ENCODE peak calls at places on chromosomes 12 and 14, in four cellular contexts. L is HepG2, S is K562, W is HCT116. P is an unnamed sample.

GRCh38 chr12:26668230-26668629 is 164.8 kb downstream of the ITPR2 start:
- DNase-seq in L (no peak), S (no peak), W (no peak), P (no peak)

GRCh38 chr14:65413739-65414045 is 1.2 kb downstream of the FUT8 start:
- DNase-seq in L (no peak), S (no peak), W (no peak), P (no peak)

GRCh38 chr12:92196368-92196767 is 50.7 kb upstream of the BTG1 start:
- DNase-seq in L (no peak), S (no peak), W (no peak), P (no peak)

GRCh38 chr12:54222609-54223008 is 33.8 kb upstream of the SMUG1 start:
- DNase-seq in L (no peak), S (no peak), W (no peak), P (no peak)

GRCh38 chr12:95733156-95733825 is 57.3 kb downstream of the NTN4 start:
- DNase-seq in L (no peak), S (no peak), W (no peak), P (no peak)

GRCh38 chr14:24366664-24367505 is 1.1 kb upstream of the NFATC4 start:
- DNase-seq in L (peak; percentile 92), S (peak; percentile 66), W (peak; percentile 97), P (no peak)

GRCh38 chr14:34457186-34457585 is 4.9 kb downstream of the SPTSSA start:
- DNase-seq in L (no peak), S (no peak), W (no peak), P (no peak)

GRCh38 chr12:77925536-77926108 is 94.9 kb downstream of the NAV3 start:
- DNase-seq in L (peak; percentile 78), S (peak; percentile 9), W (peak; percentile 95), P (peak; percentile 89)

GRCh38 chr14:87073880-87074570 is 919.0 kb downstream of the GALC start:
- DNase-seq in L (no peak), S (no peak), W (no peak), P (no peak)

GRCh38 chr14:69395929-69396328 is 2.2 kb downstream of the ERH start:
- DNase-seq in L (no peak), S (no peak), W (no peak), P (no peak)

GRCh38 chr14:47596860-47597259 is 78.5 kb downstream of the MDGA2 start:
- DNase-seq in L (no peak), S (no peak), W (no peak), P (no peak)

DNA sequence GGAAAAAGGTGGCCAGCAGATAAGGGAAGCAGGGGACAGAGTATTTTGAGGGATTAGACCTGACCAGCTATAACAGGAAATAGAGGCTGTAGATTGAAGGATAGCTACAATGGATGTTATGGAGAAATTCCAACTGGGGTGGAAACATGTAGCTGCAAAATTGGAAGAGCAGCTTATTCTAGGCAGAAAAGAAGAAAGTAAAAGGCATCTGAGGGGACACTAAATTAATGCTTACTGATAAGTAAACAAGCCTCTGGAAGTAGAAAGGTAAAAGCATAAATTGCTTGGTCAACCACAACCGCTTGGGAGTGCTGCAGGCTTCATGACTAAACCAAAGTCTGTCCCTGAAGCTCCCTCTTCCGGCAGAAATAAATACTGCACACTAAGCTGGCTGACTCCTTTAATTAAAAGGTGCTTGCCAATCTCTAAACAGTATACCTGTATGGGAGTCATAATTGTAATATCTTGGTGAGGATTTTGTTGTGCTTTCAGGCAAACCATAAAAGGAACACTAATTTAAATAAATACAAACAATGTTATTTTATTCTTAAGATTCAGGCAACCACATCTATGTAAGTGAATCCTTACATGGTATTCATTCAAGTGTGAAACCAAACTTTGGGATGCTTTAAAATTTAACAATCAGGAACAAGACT is 7.7 kb downstream of the UBC start:
- DNase-seq in L (peak; percentile 93), S (peak; percentile 79), W (peak; percentile 94), P (no peak)
- TF ChIP-seq TCF7L2 in L (no peak), S (no peak), W (no peak), P (no peak)

GRCh38 chr12:5451251-5451650 is 19.3 kb downstream of the NTF3 start:
- DNase-seq in L (no peak), S (no peak), W (no peak), P (no peak)
- H3K36me3 ChIP-seq in L (no peaks in the 10 kb centered on the region), S (no peaks in the 10 kb centered on the region), W (no peaks in the 10 kb centered on the region), P (no peaks in the 10 kb centered on the region)

DNA sequence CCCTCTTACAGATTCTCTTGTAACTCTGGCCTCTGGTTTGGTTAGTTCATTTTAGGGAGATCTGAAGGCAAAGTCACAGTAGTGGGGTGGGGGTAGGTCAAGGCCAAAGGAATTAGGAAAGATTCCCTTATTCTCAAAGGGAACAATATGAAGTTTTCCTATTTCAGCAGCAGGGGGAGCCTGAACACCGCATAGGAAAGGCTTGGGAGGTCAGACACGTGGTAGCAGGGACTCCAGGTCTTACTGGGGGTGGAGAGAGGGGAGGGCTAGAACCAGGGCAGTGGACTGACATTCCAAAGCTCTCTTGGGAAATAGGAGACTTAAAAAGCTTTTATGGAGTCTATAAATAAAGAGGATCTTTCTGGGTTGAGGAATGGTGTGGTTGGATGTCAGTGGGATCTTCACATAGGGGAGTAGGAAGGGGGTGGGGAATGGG is 1.3 kb downstream of the ZC3H10 start:
- DNase-seq in L (peak; percentile 95), S (peak; percentile 87), W (peak; percentile 82), P (no peak)
- TF ChIP-seq TCF7L2 in L (no peak), S (no peak), W (no peak), P (no peak)

GRCh38 chr14:91321131-91321530 is 76.6 kb upstream of the GPR68 start:
- DNase-seq in L (no peak), S (no peak), W (no peak), P (no peak)
- H3K36me3 ChIP-seq in L (peaks cover 42% of the 10 kb centered on the region), S (peaks cover 58% of the 10 kb centered on the region), W (peaks cover 9% of the 10 kb centered on the region), P (no peaks in the 10 kb centered on the region)

DNA sequence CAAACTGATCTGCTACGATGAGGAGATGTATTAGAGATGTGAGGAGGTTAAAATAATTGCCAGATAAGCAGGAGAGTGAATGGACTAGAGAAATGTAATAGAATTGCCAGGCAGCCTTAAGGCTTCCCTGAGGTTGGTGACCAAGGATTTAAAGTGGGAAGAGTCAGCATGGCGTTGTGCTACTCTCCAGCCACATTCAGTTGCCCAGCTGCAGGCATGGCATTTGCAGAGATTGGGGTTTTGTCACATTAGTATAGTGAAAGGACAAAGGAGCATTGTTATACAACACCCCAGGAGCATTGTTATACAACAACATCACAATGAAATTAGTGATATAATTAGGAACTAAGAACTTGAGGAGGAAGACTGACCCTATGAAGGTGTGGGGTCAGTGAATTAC is 31.7 kb downstream of the MARK3 start:
- DNase-seq in L (no peak), S (no peak), W (no peak), P (no peak)
- TF ChIP-seq TCF7L2 in L (no peak), S (no peak), W (no peak), P (no peak)

GRCh38 chr12:112096667-112097066 is 11.9 kb downstream of the NAA25 start:
- DNase-seq in L (no peak), S (no peak), W (peak; percentile 87), P (peak; percentile 76)
- H3K36me3 ChIP-seq in L (peaks cover 63% of the 10 kb centered on the region), S (peaks cover 85% of the 10 kb centered on the region), W (peaks cover 15% of the 10 kb centered on the region), P (peaks cover 3% of the 10 kb centered on the region)

DNA sequence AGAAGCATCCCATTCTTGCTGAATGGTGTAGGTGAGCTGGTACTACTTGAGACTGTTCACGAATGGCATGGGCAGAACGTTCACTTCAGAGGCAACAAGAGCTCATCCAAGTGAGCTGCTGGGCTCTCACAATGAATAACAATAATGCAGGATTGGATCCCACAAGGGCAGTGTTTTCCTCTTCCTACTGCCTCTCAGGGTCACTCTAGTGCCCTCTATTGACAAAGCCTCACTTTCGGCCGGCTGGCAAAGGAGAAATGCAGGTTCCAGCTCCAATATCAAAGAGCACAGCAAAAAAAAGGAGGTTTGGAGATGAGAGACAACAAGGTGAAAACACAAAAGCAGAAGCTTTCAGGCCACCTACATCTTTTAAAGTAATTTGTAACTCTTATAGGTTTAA is 74.6 kb upstream of the MYF6 start:
- DNase-seq in L (peak; percentile 23), S (no peak), W (no peak), P (no peak)
- TF ChIP-seq TCF7L2 in L (no peak), S (no peak), W (peak; percentile 60), P (no peak)

P was measured in Panc1.